ENCODE peak calls at places on chromosome 2, in seven cellular contexts. S is activated CD8-positive, alpha-beta memory T cell treated with anti-CD3 and anti-CD28 coated beads for 4 hours; L is sigmoid colon; A is ELF-1; V is bronchial epithelial cell; P is amniotic stem cell; O is substantia nigra. W is an unnamed sample.

GRCh38 chr2:237434916-237435315 is 21.0 kb upstream of the COL6A3 start:
- DNase-seq in V (no peak), O (no peak), P (no peak), A (no peak), S (peak; percentile 68), L (no peak), W (no peak)

GRCh38 chr2:223027442-223027841 is 24.5 kb upstream of the KCNE4 start:
- DNase-seq in V (peak; percentile 85), S (no peak), A (no peak), P (no peak), O (no peak), L (no peak), W (peak; percentile 63)

GRCh38 chr2:127427376-127428056 is 9.3 kb downstream of the PROC start:
- DNase-seq in L (no peak), A (no peak), O (no peak), S (no peak), P (no peak), V (no peak), W (no peak)

GRCh38 chr2:127560929-127561275 is 25.4 kb downstream of the MYO7B start:
- DNase-seq in O (no peak), A (no peak), V (no peak), L (no peak), S (no peak), P (no peak), W (peak; percentile 17)

GRCh38 chr2:151007365-151007764 is 254.3 kb downstream of the RBM43 start:
- DNase-seq in S (no peak), O (no peak), A (no peak), P (no peak), L (no peak), V (no peak), W (peak; percentile 44)

GRCh38 chr2:230797515-230798495 is 66.9 kb upstream of the ITM2C start:
- DNase-seq in A (no peak), S (no peak), P (no peak), V (peak; percentile 46), O (peak; percentile 28), L (no peak), W (peak; percentile 61)

GRCh38 chr2:112142525-112143078 is 4.4 kb downstream of the FBLN7 start:
- DNase-seq in O (no peak), V (no peak), P (no peak), A (no peak), S (no peak), L (no peak), W (no peak)

GRCh38 chr2:170155022-170155722 is 22.8 kb upstream of the MYO3B start:
- DNase-seq in P (no peak), V (peak; percentile 66), A (peak; percentile 80), L (no peak), O (no peak), S (no peak), W (peak; percentile 64)

GRCh38 chr2:32965523-32966171 is 18.9 kb downstream of the LTBP1 start:
- DNase-seq in A (no peak), S (no peak), V (no peak), L (no peak), O (no peak), P (no peak), W (peak; percentile 7)

GRCh38 chr2:45964226-45964841 is 312.9 kb downstream of the PRKCE start:
- DNase-seq in O (peak; percentile 57), V (peak; percentile 98), S (no peak), L (peak; percentile 77), P (peak; percentile 76), A (no peak), W (peak; percentile 97)

GRCh38 chr2:156430978-156431358 is 5.2 kb upstream of the GPD2 start:
- DNase-seq in V (peak; percentile 84), O (no peak), S (no peak), P (no peak), L (no peak), A (peak; percentile 9), W (peak; percentile 29)

GRCh38 chr2:150286730-150287362 is 200.6 kb downstream of the RND3 start:
- DNase-seq in S (no peak), L (no peak), P (no peak), O (no peak), A (no peak), V (peak; percentile 76), W (peak; percentile 57)

GRCh38 chr2:203873461-203873860 is 5.9 kb downstream of the CTLA4 start:
- DNase-seq in P (no peak), L (no peak), A (no peak), O (no peak), V (no peak), S (no peak), W (no peak)

GRCh38 chr2:190947711-190948251 is 66.2 kb downstream of the STAT1 start:
- DNase-seq in L (no peak), V (peak; percentile 78), P (peak; percentile 42), O (no peak), S (no peak), A (peak; percentile 20), W (peak; percentile 68)

GRCh38 chr2:157789933-157790511 is 86.1 kb downstream of the ACVR1 start:
- DNase-seq in A (no peak), O (no peak), L (peak; percentile 68), P (no peak), S (no peak), V (no peak), W (no peak)

GRCh38 chr2:10067881-10068280 is 12.3 kb downstream of the CYS1 start:
- DNase-seq in L (no peak), O (no peak), P (no peak), V (no peak), A (no peak), S (no peak), W (no peak)

GRCh38 chr2:239514753-239515152 is 113.9 kb upstream of the HDAC4 start:
- DNase-seq in L (no peak), O (no peak), A (no peak), V (no peak), P (no peak), S (no peak), W (no peak)

W was measured in foreskin fibroblast.